ENCODE peak calls at places on chromosomes 2 and 18, in six cellular contexts. P is NCI-H446, X is NCI-H345, F is fibroblast of villous mesenchyme, T is OCI-LY7, Y is ecto neural progenitor cell. V is an unnamed sample.

GRCh38 chr2:237283136-237283928 is 130.6 kb downstream of the COL6A3 start:
- DNase-seq in Y (no peak), X (no peak), T (no peak), F (peak; percentile 80), P (no peak), V (no peak)

GRCh38 chr2:54687595-54688152 is 35.8 kb upstream of the EML6 start:
- DNase-seq in X (no peak), P (no peak), Y (no peak), T (no peak), F (no peak), V (no peak)

GRCh38 chr2:183162362-183162761 is 38.1 kb downstream of the NUP35 start:
- DNase-seq in X (no peak), F (no peak), Y (no peak), T (no peak), P (no peak), V (no peak)

GRCh38 chr18:32696376-32696775 is 76.4 kb downstream of the KLHL14 start:
- DNase-seq in F (no peak), X (no peak), Y (no peak), P (no peak), T (no peak), V (no peak)

GRCh38 chr2:33081691-33082090 is 134.9 kb downstream of the LTBP1 start:
- DNase-seq in Y (no peak), F (no peak), X (no peak), T (peak; percentile 70), P (no peak), V (no peak)

GRCh38 chr2:429575-430254 is 141.8 kb upstream of the ALKAL2 start:
- DNase-seq in T (peak; percentile 23), X (no peak), Y (no peak), F (no peak), P (no peak), V (no peak)

GRCh38 chr2:72011791-72012190 is 135.9 kb downstream of the CYP26B1 start:
- DNase-seq in T (no peak), F (no peak), X (no peak), Y (peak; percentile 15), P (no peak), V (peak; percentile 9)

GRCh38 chr18:76528477-76529432 is 33.7 kb upstream of the ZNF516 start:
- DNase-seq in Y (no peak), P (no peak), F (peak; percentile 86), T (no peak), X (peak; percentile 13), V (no peak)